ENCODE peak calls at places on chromosomes 3 and 15, in four cellular contexts. O is A549, H is Karpas-422, B is psoas muscle. J is an unnamed sample.

GRCh38 chr15:32818758-32819405 is 101.1 kb downstream of the GREM1 start:
- DNase-seq in H (no peak), O (no peak), B (no peak), J (no peak)

GRCh38 chr15:73985101-73985873 is 6.8 kb downstream of the STOML1 start:
- DNase-seq in B (no peak), H (no peak), O (no peak), J (no peak)

GRCh38 chr3:195268608-195269309 is 2.2 kb downstream of the XXYLT1 start:
- DNase-seq in O (no peak), B (no peak), H (no peak), J (no peak)

GRCh38 chr3:47441796-47442551 is 33.8 kb downstream of the SCAP start:
- DNase-seq in O (no peak), H (no peak), B (no peak), J (no peak)

GRCh38 chr3:79032686-79033318 is 735.0 kb downstream of the ROBO1 start:
- DNase-seq in O (peak), H (peak), B (no peak), J (no peak)

GRCh38 chr3:114121996-114122709 is 56.7 kb downstream of the DRD3 start:
- DNase-seq in B (no peak), O (no peak), H (peak), J (no peak)

GRCh38 chr3:113439576-113439975 is 1.7 kb downstream of the CFAP44 start:
- DNase-seq in O (no peak), H (no peak), B (no peak), J (no peak)

GRCh38 chr3:39101022-39101689 is 6.3 kb downstream of the GORASP1 start:
- DNase-seq in H (peak), O (peak), B (no peak), J (no peak)

GRCh38 chr15:42100021-42100800 is 5.8 kb upstream of the PLA2G4D start:
- DNase-seq in O (no peak), H (no peak), B (no peak), J (peak)

GRCh38 chr3:66554178-66554577 is 53.4 kb upstream of the LRIG1 start:
- DNase-seq in H (no peak), B (no peak), O (peak), J (no peak)

GRCh38 chr3:197201840-197202452 is 96.5 kb downstream of the DLG1 start:
- DNase-seq in B (no peak), O (no peak), H (no peak), J (no peak)

GRCh38 chr3:197007953-197008352 is 21.7 kb downstream of the MELTF start:
- DNase-seq in B (no peak), H (no peak), O (no peak), J (no peak)

GRCh38 chr3:107899996-107900651 is 190.7 kb downstream of the CD47 start:
- DNase-seq in B (no peak), H (no peak), O (no peak), J (no peak)

GRCh38 chr3:25468866-25469319 is 40.8 kb downstream of the RARB start:
- DNase-seq in O (no peak), B (peak), H (no peak), J (peak)

GRCh38 chr3:69907554-69907953 is 92.0 kb upstream of the SAMMSON start:
- DNase-seq in B (no peak), H (no peak), O (no peak), J (no peak)

GRCh38 chr3:171772427-171773056 is 37.7 kb downstream of the PLD1 start:
- DNase-seq in O (peak), B (peak), H (peak), J (no peak)

GRCh38 chr3:74009961-74010859 is 385.5 kb upstream of the PDZRN3 start:
- DNase-seq in B (no peak), O (no peak), H (no peak), J (no peak)

GRCh38 chr3:46492890-46493547 is 4.8 kb upstream of the RTP3 start:
- DNase-seq in H (no peak), B (no peak), O (no peak), J (peak)

GRCh38 chr15:75694241-75695182 is 18.1 kb downstream of the CSPG4 start:
- DNase-seq in B (peak), O (peak), H (peak), J (peak)

GRCh38 chr3:162719684-162720341 is 1223.2 kb downstream of the OTOL1 start:
- DNase-seq in B (no peak), O (peak), H (no peak), J (no peak)

GRCh38 chr3:50388021-50388719 is 28.8 kb upstream of the TMEM115 start:
- DNase-seq in H (peak), O (no peak), B (no peak), J (no peak)
- H3K4me3 ChIP-seq in H (no peak), O (no peak), B (no peak), J (no peak)

GRCh38 chr3:187844708-187845107 is 99.4 kb upstream of the BCL6 start:
- DNase-seq in B (no peak), O (no peak), H (no peak), J (no peak)
- H3K4me3 ChIP-seq in B (no peak), O (no peak), H (no peak), J (no peak)

DNA sequence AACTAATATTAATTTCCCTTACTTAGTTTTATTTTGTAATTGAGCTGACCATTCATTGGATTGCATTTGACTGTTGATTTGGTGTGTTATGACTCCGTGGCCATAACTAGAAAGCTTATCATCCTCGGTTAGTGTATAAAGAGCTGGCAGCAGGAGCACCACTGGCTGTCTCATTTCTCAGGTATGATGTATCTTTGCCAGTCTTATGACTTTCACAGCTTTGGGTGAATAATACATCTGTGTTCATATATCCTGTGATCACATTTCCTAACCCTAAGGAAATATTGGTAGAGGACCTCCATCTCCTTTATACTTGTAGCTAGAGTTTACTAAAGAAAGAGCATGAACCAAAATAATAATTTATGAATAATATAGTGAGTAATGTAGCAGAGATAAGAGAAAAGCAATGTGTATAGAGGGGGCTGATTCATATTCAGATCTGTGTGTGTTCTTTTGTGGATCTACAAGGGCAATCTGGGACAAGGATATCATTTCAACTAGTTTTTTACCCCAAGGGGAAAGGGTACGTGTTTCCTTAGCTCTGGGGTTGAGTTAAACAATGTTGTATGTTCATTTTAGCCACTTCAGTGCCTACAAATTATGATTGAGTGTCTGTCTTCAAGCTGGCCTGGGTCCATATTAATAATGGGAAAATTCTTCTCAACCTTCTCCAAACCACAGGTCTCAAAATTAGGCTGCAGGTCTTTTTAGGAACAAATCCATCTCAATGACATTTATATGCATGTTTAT is 901.7 kb downstream of the NTRK3 start:
- DNase-seq in H (no peak), B (no peak), O (no peak), J (no peak)
- H3K4me3 ChIP-seq in H (no peak), B (no peak), O (no peak), J (no peak)

GRCh38 chr3:71651625-71652024 is 68.1 kb upstream of the FOXP1 start:
- DNase-seq in B (no peak), H (peak), O (no peak), J (no peak)
- H3K4me3 ChIP-seq in B (no peak), H (no peak), O (no peak), J (no peak)

DNA sequence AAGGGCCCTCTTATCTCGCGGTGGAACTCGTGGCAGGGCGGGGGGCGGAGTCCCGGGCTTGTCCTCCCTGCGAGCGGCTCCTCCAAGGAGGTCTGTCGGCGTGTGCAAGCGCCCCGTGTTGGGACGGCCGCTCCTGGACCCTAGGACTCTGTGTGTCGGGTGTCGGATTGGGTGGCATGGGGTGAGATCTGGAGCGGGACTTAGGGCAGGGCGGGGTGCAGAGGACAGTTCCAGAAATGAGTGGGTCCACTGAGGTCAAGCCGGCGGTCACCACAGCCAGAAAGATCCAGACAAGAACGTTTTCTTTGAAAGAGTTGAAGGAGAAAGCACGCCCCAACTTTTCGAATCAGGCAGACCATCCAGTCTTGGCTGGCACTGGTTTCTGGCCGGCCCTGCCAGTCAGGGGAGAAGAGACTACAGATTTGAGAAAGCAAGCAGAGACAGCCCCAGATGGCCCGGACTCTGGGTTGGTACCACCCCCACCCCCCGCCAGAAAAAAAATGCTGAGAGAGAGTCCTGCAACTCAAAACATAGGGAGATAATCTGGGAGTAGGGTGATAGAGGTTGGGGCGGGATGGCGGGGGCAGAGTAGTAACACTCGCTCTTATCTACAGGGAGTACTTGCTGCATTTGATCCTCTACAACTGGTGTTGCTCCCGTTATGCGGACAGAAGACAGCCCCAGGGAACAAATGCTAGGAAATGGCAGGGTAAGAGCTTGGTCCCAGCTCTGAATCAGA is 829 bp upstream of the CISH start:
- DNase-seq in B (no peak), H (no peak), O (no peak), J (no peak)
- H3K4me3 ChIP-seq in B (peak), H (peak), O (peak), J (peak)